ENCODE peak calls at places on chromosomes 3 and 15, in five cellular contexts. Z is upper lobe of left lung, T is psoas muscle, X is right lobe of liver, Q is adrenal gland. J is an unnamed sample.

GRCh38 chr3:150216041-150216811 is 191.9 kb upstream of the TSC22D2 start:
- DNase-seq in Z (no peak), Q (no peak), X (no peak), T (peak; percentile 47), J (no peak)

GRCh38 chr3:110646496-110646895 is 425.1 kb upstream of the NECTIN3 start:
- DNase-seq in Z (no peak), T (no peak), Q (no peak), X (no peak), J (no peak)

GRCh38 chr3:47000198-47000815 is 20.8 kb downstream of the NBEAL2 start:
- DNase-seq in X (peak; percentile 48), T (peak; percentile 12), Z (no peak), Q (peak; percentile 73), J (peak; percentile 78)

GRCh38 chr3:32886911-32887310 is 64.5 kb upstream of the CCR4 start:
- DNase-seq in Q (no peak), X (no peak), T (no peak), Z (no peak), J (no peak)

GRCh38 chr3:25662921-25663320 is 1.8 kb downstream of the TOP2B start:
- DNase-seq in Z (no peak), X (no peak), Q (no peak), T (no peak), J (no peak)

GRCh38 chr3:57298041-57298440 is 5.6 kb upstream of the ASB14 start:
- DNase-seq in T (no peak), Z (no peak), Q (peak; percentile 43), X (no peak), J (no peak)

GRCh38 chr15:79990280-79990996 is 19.4 kb upstream of the BCL2A1 start:
- DNase-seq in Z (no peak), Q (no peak), X (no peak), T (no peak), J (no peak)

GRCh38 chr3:169146112-169146665 is 517.3 kb downstream of the MECOM start:
- DNase-seq in X (peak; percentile 64), Q (no peak), Z (peak; percentile 77), T (peak; percentile 23), J (peak; percentile 83)

GRCh38 chr3:97972976-97973375 is 745 bp upstream of the RIOX2 start:
- DNase-seq in Z (no peak), T (no peak), Q (no peak), X (no peak), J (no peak)

GRCh38 chr3:56102034-56102433 is 366.2 kb downstream of the ERC2 start:
- DNase-seq in T (no peak), X (no peak), Z (peak; percentile 27), Q (no peak), J (no peak)

GRCh38 chr3:162610261-162610660 is 1113.7 kb downstream of the OTOL1 start:
- DNase-seq in T (no peak), Z (no peak), X (no peak), Q (no peak), J (no peak)

GRCh38 chr15:34600920-34601319 is 17.5 kb upstream of the GOLGA8B start:
- DNase-seq in Z (no peak), X (no peak), T (no peak), Q (no peak), J (no peak)

GRCh38 chr3:169929830-169930519 is 18.6 kb downstream of the SAMD7 start:
- DNase-seq in Q (no peak), X (no peak), T (no peak), Z (no peak), J (no peak)

GRCh38 chr3:172135766-172136729 is 96.7 kb downstream of the FNDC3B start:
- DNase-seq in T (no peak), Z (no peak), X (no peak), Q (no peak), J (no peak)

GRCh38 chr15:73996939-73997338 is 2.4 kb downstream of the PML start:
- DNase-seq in Z (no peak), Q (no peak), X (no peak), T (no peak), J (no peak)

GRCh38 chr3:172560026-172560425 is 36.8 kb upstream of the TNFSF10 start:
- DNase-seq in T (no peak), Z (no peak), Q (no peak), X (no peak), J (no peak)

GRCh38 chr3:110016235-110016634 is 678.9 kb upstream of the DPPA4 start:
- DNase-seq in T (no peak), Z (no peak), X (no peak), Q (no peak), J (no peak)

GRCh38 chr3:32310918-32311839 is 72.7 kb downstream of the CMTM8 start:
- DNase-seq in T (no peak), Q (peak; percentile 39), X (no peak), Z (no peak), J (no peak)

GRCh38 chr3:32531010-32531647 is 28.5 kb upstream of the CMTM6 start:
- DNase-seq in X (no peak), Q (no peak), Z (no peak), T (no peak), J (no peak)

GRCh38 chr3:173743111-173743510 is 345.6 kb downstream of the NLGN1 start:
- DNase-seq in Q (no peak), X (no peak), T (no peak), Z (no peak), J (no peak)

GRCh38 chr3:89165636-89166312 is 58.4 kb downstream of the EPHA3 start:
- DNase-seq in X (no peak), Z (no peak), T (no peak), Q (no peak), J (no peak)

GRCh38 chr3:72791132-72791531 is 57.1 kb downstream of the SHQ1 start:
- DNase-seq in Q (no peak), Z (no peak), X (no peak), T (no peak), J (no peak)

GRCh38 chr3:71692139-71692538 is 33.1 kb downstream of the EIF4E3 start:
- DNase-seq in Q (no peak), X (no peak), T (no peak), Z (no peak), J (no peak)
- H3K4me1 ChIP-seq in Q (peaks cover 43% of the 10 kb centered on the region), X (peaks cover 10% of the 10 kb centered on the region), T (peaks cover 5% of the 10 kb centered on the region), Z (peaks cover 28% of the 10 kb centered on the region), J (peaks cover 31% of the 10 kb centered on the region)

GRCh38 chr3:191397771-191398170 is 63.2 kb upstream of the PYDC2 start:
- DNase-seq in T (no peak), X (no peak), Q (no peak), Z (no peak), J (no peak)
- TF ChIP-seq CTCF in T (no peak), X (no peak), Q (no peak), Z (no peak), J (no peak)

GRCh38 chr15:22903427-22903826 is 65.0 kb downstream of the NIPA2 start:
- DNase-seq in Z (no peak), T (no peak), X (no peak), Q (no peak), J (no peak)

GRCh38 chr15:22903961-22904534 is 65.6 kb downstream of the NIPA2 start:
- DNase-seq in Q (no peak), T (no peak), Z (no peak), X (no peak), J (no peak)

GRCh38 chr15:22902981-22903380 is 64.5 kb downstream of the NIPA2 start:
- DNase-seq in Z (no peak), T (no peak), X (no peak), Q (no peak), J (no peak)

GRCh38 chr15:22902046-22902445 is 63.6 kb downstream of the NIPA2 start:
- DNase-seq in Q (no peak), T (no peak), Z (no peak), X (no peak), J (no peak)

GRCh38 chr15:22902578-22902977 is 64.1 kb downstream of the NIPA2 start:
- DNase-seq in X (no peak), Z (no peak), T (no peak), Q (no peak), J (no peak)
- H3K36me3 ChIP-seq in X (peaks cover 1% of the 10 kb centered on the region), Z (peaks cover 92% of the 10 kb centered on the region), T (peaks cover 63% of the 10 kb centered on the region), Q (no peaks in the 10 kb centered on the region), J (peaks cover 24% of the 10 kb centered on the region)

GRCh38 chr15:63510548-63510940 is 6.2 kb downstream of the USP3 start:
- DNase-seq in T (no peak), X (no peak), Q (no peak), Z (no peak), J (no peak)

GRCh38 chr15:63509933-63510547 is 5.6 kb downstream of the USP3 start:
- DNase-seq in Q (no peak), Z (no peak), X (no peak), T (no peak), J (no peak)

GRCh38 chr15:63513728-63514127 is 9.3 kb downstream of the USP3 start:
- DNase-seq in Z (no peak), X (no peak), T (no peak), Q (no peak), J (no peak)

GRCh38 chr15:63513271-63513670 is 8.9 kb downstream of the USP3 start:
- DNase-seq in X (no peak), T (no peak), Z (no peak), Q (no peak), J (no peak)

DNA sequence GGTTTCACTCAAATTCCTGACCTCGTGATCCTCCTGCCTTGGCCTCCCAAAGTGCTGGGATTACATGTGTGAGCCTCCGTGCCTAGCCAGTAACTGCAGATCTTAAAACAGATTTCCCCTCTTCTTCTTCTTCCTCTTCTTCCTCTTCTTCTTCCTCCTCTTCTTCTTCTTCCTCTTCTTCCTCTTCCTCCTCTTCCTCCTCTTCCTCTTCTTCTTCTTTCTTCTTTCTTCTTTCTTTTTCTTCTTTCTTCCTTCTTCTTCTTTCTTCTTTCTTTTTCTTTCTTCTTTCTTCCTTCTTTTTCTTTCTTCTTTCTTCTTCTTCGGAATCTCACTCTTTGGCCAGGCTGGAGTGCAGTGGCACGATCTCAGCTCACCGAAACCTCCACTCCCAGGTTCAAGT is 7.8 kb downstream of the USP3 start:
- DNase-seq in X (no peak), Q (no peak), Z (no peak), T (no peak), J (no peak)
- H3K4me1 ChIP-seq in X (peaks cover 66% of the 10 kb centered on the region), Q (peaks cover 70% of the 10 kb centered on the region), Z (peaks cover 58% of the 10 kb centered on the region), T (peaks cover 76% of the 10 kb centered on the region), J (peaks cover 16% of the 10 kb centered on the region)

J was measured in kidney.